ENCODE peak calls at places on chromosomes 1 and 21, in eight cellular contexts. One of them, this sample, is unnamed.

GRCh38 chr1:24695202-24695974 is 49.9 kb upstream of the CLIC4 start:
- DNase-seq in breast epithelium: no peak
- DNase-seq in neural progenitor cell: no peak
- DNase-seq in upper lobe of left lung: no peak
- DNase-seq in left lung: no peak
- DNase-seq in Peyer's patch: no peak
- DNase-seq in mammary epithelial cell: no peak
- DNase-seq in heart left ventricle: peak; percentile 33
- DNase-seq in this sample: no peak

GRCh38 chr1:62887799-62888507 is 104.0 kb downstream of the ATG4C start:
- DNase-seq in neural progenitor cell: no peak
- DNase-seq in heart left ventricle: no peak
- DNase-seq in breast epithelium: no peak
- DNase-seq in left lung: no peak
- DNase-seq in upper lobe of left lung: no peak
- DNase-seq in Peyer's patch: no peak
- DNase-seq in mammary epithelial cell: no peak
- DNase-seq in this sample: no peak

GRCh38 chr1:26626994-26627393 is 68.8 kb upstream of the ARID1A start:
- DNase-seq in upper lobe of left lung: no peak
- DNase-seq in neural progenitor cell: no peak
- DNase-seq in Peyer's patch: no peak
- DNase-seq in breast epithelium: no peak
- DNase-seq in heart left ventricle: no peak
- DNase-seq in mammary epithelial cell: no peak
- DNase-seq in left lung: no peak
- DNase-seq in this sample: peak; percentile 11

GRCh38 chr1:206905295-206906164 is 8.3 kb downstream of the IL24 start:
- DNase-seq in Peyer's patch: no peak
- DNase-seq in mammary epithelial cell: peak; percentile 97
- DNase-seq in left lung: no peak
- DNase-seq in upper lobe of left lung: no peak
- DNase-seq in breast epithelium: no peak
- DNase-seq in heart left ventricle: no peak
- DNase-seq in neural progenitor cell: no peak
- DNase-seq in this sample: peak; percentile 100

GRCh38 chr21:17796037-17796403 is 23.1 kb downstream of the C21orf91 start:
- DNase-seq in breast epithelium: no peak
- DNase-seq in heart left ventricle: no peak
- DNase-seq in upper lobe of left lung: no peak
- DNase-seq in mammary epithelial cell: no peak
- DNase-seq in left lung: no peak
- DNase-seq in Peyer's patch: no peak
- DNase-seq in neural progenitor cell: no peak
- DNase-seq in this sample: no peak

GRCh38 chr1:152497273-152497672 is 13.3 kb upstream of the LCE5A start:
- DNase-seq in mammary epithelial cell: no peak
- DNase-seq in upper lobe of left lung: no peak
- DNase-seq in Peyer's patch: no peak
- DNase-seq in left lung: no peak
- DNase-seq in breast epithelium: no peak
- DNase-seq in heart left ventricle: no peak
- DNase-seq in neural progenitor cell: no peak
- DNase-seq in this sample: no peak

GRCh38 chr1:150487763-150488115 is 520 bp downstream of the TARS2 start:
- DNase-seq in neural progenitor cell: peak; percentile 5
- DNase-seq in heart left ventricle: no peak
- DNase-seq in breast epithelium: no peak
- DNase-seq in mammary epithelial cell: no peak
- DNase-seq in Peyer's patch: no peak
- DNase-seq in left lung: no peak
- DNase-seq in upper lobe of left lung: no peak
- DNase-seq in this sample: no peak

GRCh38 chr1:41672641-41673313 is 188.3 kb upstream of the EDN2 start:
- DNase-seq in mammary epithelial cell: no peak
- DNase-seq in Peyer's patch: no peak
- DNase-seq in heart left ventricle: no peak
- DNase-seq in left lung: peak; percentile 19
- DNase-seq in neural progenitor cell: no peak
- DNase-seq in breast epithelium: peak; percentile 44
- DNase-seq in upper lobe of left lung: no peak
- DNase-seq in this sample: peak; percentile 77

GRCh38 chr21:44723177-44724131 is 12.1 kb upstream of the TSPEAR start:
- DNase-seq in heart left ventricle: no peak
- DNase-seq in Peyer's patch: peak; percentile 46
- DNase-seq in mammary epithelial cell: peak; percentile 22
- DNase-seq in breast epithelium: no peak
- DNase-seq in neural progenitor cell: peak; percentile 48
- DNase-seq in left lung: no peak
- DNase-seq in upper lobe of left lung: peak; percentile 75
- DNase-seq in this sample: no peak

GRCh38 chr1:16142383-16142995 is 13.4 kb downstream of the EPHA2 start:
- DNase-seq in neural progenitor cell: no peak
- DNase-seq in breast epithelium: no peak
- DNase-seq in mammary epithelial cell: no peak
- DNase-seq in Peyer's patch: no peak
- DNase-seq in heart left ventricle: no peak
- DNase-seq in upper lobe of left lung: no peak
- DNase-seq in left lung: no peak
- DNase-seq in this sample: no peak
- H3K4me1 ChIP-seq in neural progenitor cell: peaks cover 60% of the 10 kb centered on the region
- H3K4me1 ChIP-seq in breast epithelium: peaks cover 23% of the 10 kb centered on the region
- H3K4me1 ChIP-seq in mammary epithelial cell: peaks cover 95% of the 10 kb centered on the region
- H3K4me1 ChIP-seq in Peyer's patch: peaks cover 11% of the 10 kb centered on the region
- H3K4me1 ChIP-seq in heart left ventricle: peaks cover 86% of the 10 kb centered on the region
- H3K4me1 ChIP-seq in upper lobe of left lung: peaks cover 90% of the 10 kb centered on the region
- H3K4me1 ChIP-seq in left lung: peaks cover 84% of the 10 kb centered on the region
- H3K4me1 ChIP-seq in this sample: peaks cover 69% of the 10 kb centered on the region

GRCh38 chr1:163320891-163321290 is 863 bp upstream of the NUF2 start:
- DNase-seq in heart left ventricle: no peak
- DNase-seq in Peyer's patch: no peak
- DNase-seq in neural progenitor cell: peak; percentile 6
- DNase-seq in upper lobe of left lung: no peak
- DNase-seq in mammary epithelial cell: no peak
- DNase-seq in left lung: no peak
- DNase-seq in breast epithelium: no peak
- DNase-seq in this sample: no peak

GRCh38 chr1:163321311-163322305 is at the start of gene NUF2:
- DNase-seq in left lung: peak; percentile 97
- DNase-seq in heart left ventricle: peak; percentile 97
- DNase-seq in breast epithelium: peak; percentile 98
- DNase-seq in mammary epithelial cell: peak; percentile 98
- DNase-seq in Peyer's patch: peak; percentile 97
- DNase-seq in upper lobe of left lung: peak; percentile 97
- DNase-seq in neural progenitor cell: peak; percentile 98
- DNase-seq in this sample: peak; percentile 96

GRCh38 chr1:163315773-163316374 is 5.9 kb upstream of the NUF2 start:
- DNase-seq in left lung: no peak
- DNase-seq in Peyer's patch: no peak
- DNase-seq in breast epithelium: no peak
- DNase-seq in neural progenitor cell: peak; percentile 67
- DNase-seq in heart left ventricle: peak; percentile 13
- DNase-seq in mammary epithelial cell: peak; percentile 10
- DNase-seq in upper lobe of left lung: no peak
- DNase-seq in this sample: peak; percentile 9
- TF ChIP-seq CTCF in left lung: peak; percentile 50
- TF ChIP-seq CTCF in Peyer's patch: peak; percentile 65
- TF ChIP-seq CTCF in breast epithelium: peak; percentile 66
- TF ChIP-seq CTCF in neural progenitor cell: peak; percentile 89
- TF ChIP-seq CTCF in heart left ventricle: peak; percentile 83
- TF ChIP-seq CTCF in mammary epithelial cell: peak; percentile 56
- TF ChIP-seq CTCF in upper lobe of left lung: peak; percentile 62
- TF ChIP-seq CTCF in this sample: peak; percentile 82

GRCh38 chr1:54378884-54379445 is 27.2 kb downstream of the SSBP3 start:
- DNase-seq in breast epithelium: no peak
- DNase-seq in upper lobe of left lung: no peak
- DNase-seq in left lung: no peak
- DNase-seq in neural progenitor cell: no peak
- DNase-seq in heart left ventricle: no peak
- DNase-seq in mammary epithelial cell: no peak
- DNase-seq in Peyer's patch: no peak
- DNase-seq in this sample: no peak
- H3K27ac ChIP-seq in breast epithelium: no peak overlapping the region
- H3K27ac ChIP-seq in upper lobe of left lung: peak overlapping the region; percentile 4
- H3K27ac ChIP-seq in left lung: no peak overlapping the region
- H3K27ac ChIP-seq in neural progenitor cell: peak overlapping the region; percentile 92
- H3K27ac ChIP-seq in heart left ventricle: no peak overlapping the region
- H3K27ac ChIP-seq in mammary epithelial cell: no peak overlapping the region
- H3K27ac ChIP-seq in Peyer's patch: no peak overlapping the region
- H3K27ac ChIP-seq in this sample: no peak overlapping the region

GRCh38 chr1:155946633-155947219 is 5.3 kb downstream of the RXFP4 start:
- DNase-seq in left lung: no peak
- DNase-seq in heart left ventricle: no peak
- DNase-seq in neural progenitor cell: no peak
- DNase-seq in Peyer's patch: peak; percentile 6
- DNase-seq in mammary epithelial cell: no peak
- DNase-seq in upper lobe of left lung: no peak
- DNase-seq in breast epithelium: no peak
- DNase-seq in this sample: no peak
- H3K4me1 ChIP-seq in left lung: peaks cover 62% of the 10 kb centered on the region
- H3K4me1 ChIP-seq in heart left ventricle: peaks cover 23% of the 10 kb centered on the region
- H3K4me1 ChIP-seq in neural progenitor cell: peaks cover 10% of the 10 kb centered on the region
- H3K4me1 ChIP-seq in Peyer's patch: peaks cover 34% of the 10 kb centered on the region
- H3K4me1 ChIP-seq in mammary epithelial cell: peaks cover 19% of the 10 kb centered on the region
- H3K4me1 ChIP-seq in upper lobe of left lung: peaks cover 41% of the 10 kb centered on the region
- H3K4me1 ChIP-seq in breast epithelium: peaks cover 13% of the 10 kb centered on the region
- H3K4me1 ChIP-seq in this sample: peaks cover under 1% of the 10 kb centered on the region

GRCh38 chr1:23436520-23437354 is 12.2 kb upstream of the TCEA3 start:
- DNase-seq in Peyer's patch: peak; percentile 91
- DNase-seq in neural progenitor cell: peak; percentile 68
- DNase-seq in mammary epithelial cell: no peak
- DNase-seq in heart left ventricle: no peak
- DNase-seq in left lung: peak; percentile 79
- DNase-seq in upper lobe of left lung: peak; percentile 91
- DNase-seq in breast epithelium: no peak
- DNase-seq in this sample: no peak

GRCh38 chr1:23434260-23434775 is 9.8 kb upstream of the TCEA3 start:
- DNase-seq in Peyer's patch: no peak
- DNase-seq in mammary epithelial cell: no peak
- DNase-seq in neural progenitor cell: no peak
- DNase-seq in heart left ventricle: no peak
- DNase-seq in breast epithelium: no peak
- DNase-seq in left lung: no peak
- DNase-seq in upper lobe of left lung: no peak
- DNase-seq in this sample: no peak

GRCh38 chr1:23433122-23433521 is 8.6 kb upstream of the TCEA3 start:
- DNase-seq in heart left ventricle: no peak
- DNase-seq in neural progenitor cell: no peak
- DNase-seq in mammary epithelial cell: no peak
- DNase-seq in breast epithelium: no peak
- DNase-seq in Peyer's patch: no peak
- DNase-seq in upper lobe of left lung: no peak
- DNase-seq in left lung: no peak
- DNase-seq in this sample: no peak

GRCh38 chr1:23438545-23438944 is 14.0 kb upstream of the TCEA3 start:
- DNase-seq in mammary epithelial cell: no peak
- DNase-seq in Peyer's patch: no peak
- DNase-seq in breast epithelium: no peak
- DNase-seq in left lung: no peak
- DNase-seq in heart left ventricle: no peak
- DNase-seq in upper lobe of left lung: no peak
- DNase-seq in neural progenitor cell: no peak
- DNase-seq in this sample: no peak

DNA sequence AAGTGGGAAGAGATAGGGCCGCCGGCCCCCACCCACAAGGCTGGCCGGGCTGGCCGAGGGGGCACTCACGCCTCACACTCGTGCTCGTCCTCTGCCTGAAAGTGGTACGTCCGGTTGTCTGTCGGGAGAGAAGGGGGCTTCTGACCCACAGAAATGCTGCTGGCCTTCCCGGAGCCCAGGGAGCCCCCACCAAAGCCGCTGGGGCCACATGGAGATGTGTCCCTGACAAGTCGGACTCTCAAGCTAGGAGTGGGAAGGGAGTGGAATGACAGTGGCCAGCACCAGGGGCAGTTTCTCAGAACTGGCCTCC is 12.8 kb upstream of the TCEA3 start:
- DNase-seq in neural progenitor cell: no peak
- DNase-seq in breast epithelium: no peak
- DNase-seq in mammary epithelial cell: no peak
- DNase-seq in Peyer's patch: no peak
- DNase-seq in left lung: no peak
- DNase-seq in heart left ventricle: no peak
- DNase-seq in upper lobe of left lung: no peak
- DNase-seq in this sample: no peak
- TF ChIP-seq CTCF in neural progenitor cell: no peak
- TF ChIP-seq CTCF in breast epithelium: no peak
- TF ChIP-seq CTCF in mammary epithelial cell: no peak
- TF ChIP-seq CTCF in Peyer's patch: no peak
- TF ChIP-seq CTCF in left lung: no peak
- TF ChIP-seq CTCF in heart left ventricle: no peak
- TF ChIP-seq CTCF in upper lobe of left lung: no peak
- TF ChIP-seq CTCF in this sample: no peak

DNA sequence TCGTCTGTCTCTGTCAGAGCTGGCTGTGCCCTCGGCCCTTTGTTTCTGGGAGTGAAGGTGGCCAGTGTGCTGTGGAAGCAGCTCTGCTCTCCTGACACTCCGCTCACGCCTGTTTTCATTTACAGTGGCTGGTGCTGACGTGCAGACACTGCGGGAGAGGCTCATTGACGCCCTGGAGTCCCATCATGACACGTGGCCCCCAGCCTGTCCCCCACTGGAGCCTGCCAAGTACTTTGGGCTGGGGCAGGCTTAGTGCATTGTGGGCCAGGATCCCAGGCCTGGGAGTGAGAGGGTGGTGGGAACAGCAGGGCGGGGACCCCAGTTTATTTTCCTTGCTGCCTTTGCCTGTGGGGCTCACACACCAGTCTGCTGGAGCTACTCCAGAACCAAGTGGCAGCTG is 21.1 kb downstream of the QSOX1 start:
- DNase-seq in Peyer's patch: peak; percentile 37
- DNase-seq in left lung: peak; percentile 25
- DNase-seq in mammary epithelial cell: no peak
- DNase-seq in heart left ventricle: peak; percentile 46
- DNase-seq in breast epithelium: no peak
- DNase-seq in neural progenitor cell: no peak
- DNase-seq in upper lobe of left lung: no peak
- DNase-seq in this sample: no peak
- H3K27ac ChIP-seq in Peyer's patch: no peak overlapping the region
- H3K27ac ChIP-seq in left lung: no peak overlapping the region
- H3K27ac ChIP-seq in mammary epithelial cell: no peak overlapping the region
- H3K27ac ChIP-seq in heart left ventricle: peak overlapping the region; percentile 72
- H3K27ac ChIP-seq in breast epithelium: no peak overlapping the region
- H3K27ac ChIP-seq in neural progenitor cell: no peak overlapping the region
- H3K27ac ChIP-seq in upper lobe of left lung: no peak overlapping the region
- H3K27ac ChIP-seq in this sample: no peak overlapping the region

This sample was measured in foreskin keratinocyte.